ENCODE peak calls at places on chromosome 7, in ten cellular contexts. D is stimulated activated naive CD8-positive, alpha-beta T cell treated with anti-CD3 and anti-CD28 coated beads, Interleukin-15, Interleukin-2, amounts not matched to agents 100 U/mL and 50 U/mL, for 24 hours; U is activated naive CD4-positive, alpha-beta T cell treated with anti-CD3 and anti-CD28 coated beads for 36 hours; R is mucosa of descending colon; M is Right ventricle myocardium superior; N is hippocampal formation; C is HTR-8/SVneo; T is IMR-90; H is PC-3; Y is heart left ventricle. O is an unnamed sample.

GRCh38 chr7:50660040-50660829 is 95.0 kb upstream of the DDC start:
- DNase-seq in T (no peak), H (no peak), N (no peak), R (no peak), C (no peak), M (peak; percentile 65), U (peak; percentile 83), D (peak; percentile 37), Y (peak; percentile 77), O (no peak)

GRCh38 chr7:21106296-21106732 is 319.6 kb upstream of the SP8 start:
- DNase-seq in H (peak; percentile 60), C (no peak), M (no peak), N (no peak), D (no peak), U (no peak), T (no peak), R (no peak), Y (no peak), O (no peak)

GRCh38 chr7:156308976-156309620 is 331.5 kb upstream of the RNF32 start:
- DNase-seq in N (peak; percentile 49), C (no peak), M (no peak), R (no peak), U (no peak), Y (no peak), H (no peak), T (no peak), D (no peak), O (no peak)

GRCh38 chr7:121697731-121698396 is 175.1 kb upstream of the PTPRZ1 start:
- DNase-seq in H (peak; percentile 26), U (no peak), R (no peak), M (no peak), C (no peak), T (no peak), D (no peak), Y (no peak), N (no peak), O (no peak)

GRCh38 chr7:76515999-76516443 is 5.7 kb downstream of the UPK3B start:
- DNase-seq in C (peak; percentile 74), R (peak; percentile 66), D (peak; percentile 68), U (peak; percentile 63), N (peak; percentile 0), T (peak; percentile 23), M (peak; percentile 83), H (peak; percentile 51), Y (no peak), O (no peak)

GRCh38 chr7:18590259-18590658 is 94.7 kb downstream of the HDAC9 start:
- DNase-seq in Y (no peak), M (no peak), H (no peak), C (no peak), R (no peak), U (no peak), D (no peak), N (no peak), T (no peak), O (no peak)

GRCh38 chr7:119664601-119665000 is 608.4 kb upstream of the KCND2 start:
- DNase-seq in D (no peak), Y (no peak), U (no peak), M (no peak), N (no peak), R (no peak), H (peak; percentile 74), C (peak; percentile 32), T (peak; percentile 70), O (no peak)

GRCh38 chr7:81333536-81333935 is 414.7 kb upstream of the SEMA3C start:
- DNase-seq in N (no peak), Y (no peak), C (no peak), D (no peak), U (no peak), M (no peak), H (no peak), T (no peak), R (no peak), O (no peak)

GRCh38 chr7:36712015-36712414 is 12.3 kb downstream of the AOAH start:
- DNase-seq in U (no peak), R (no peak), C (no peak), H (no peak), D (no peak), Y (no peak), N (no peak), T (no peak), M (no peak), O (no peak)

GRCh38 chr7:16092711-16093110 is 328.6 kb downstream of the CRPPA start:
- DNase-seq in M (no peak), N (no peak), T (no peak), D (no peak), U (no peak), R (no peak), H (no peak), Y (no peak), C (no peak), O (no peak)

GRCh38 chr7:2110586-2111396 is 122.0 kb downstream of the MAD1L1 start:
- DNase-seq in M (no peak), D (no peak), T (peak; percentile 23), Y (no peak), H (no peak), U (no peak), C (no peak), N (no peak), R (peak; percentile 52), O (no peak)

GRCh38 chr7:28818996-28819395 is 139.1 kb downstream of the TRIL start:
- DNase-seq in C (no peak), N (no peak), M (no peak), H (no peak), R (no peak), D (no peak), T (no peak), U (no peak), Y (no peak), O (no peak)